ENCODE peak calls at places on chromosomes 6 and 20, in six cellular contexts. One of them, this sample, is unnamed.

GRCh38 chr6:155142163-155142901 is 121.5 kb upstream of the CLDN20 start:
- DNase-seq in GM12878: no peak
- DNase-seq in GM12891: no peak
- DNase-seq in K562: no peak
- DNase-seq in HepG2: no peak
- DNase-seq in H1: no peak
- DNase-seq in this sample: no peak

GRCh38 chr20:63492982-63493381 is 5.9 kb downstream of the EEF1A2 start:
- DNase-seq in K562: no peak
- DNase-seq in GM12878: no peak
- DNase-seq in HepG2: no peak
- DNase-seq in GM12891: no peak
- DNase-seq in H1: no peak
- DNase-seq in this sample: no peak

GRCh38 chr6:45949256-45949655 is 66.4 kb downstream of the CLIC5 start:
- DNase-seq in HepG2: no peak
- DNase-seq in K562: no peak
- DNase-seq in GM12878: no peak
- DNase-seq in GM12891: no peak
- DNase-seq in H1: no peak
- DNase-seq in this sample: no peak

GRCh38 chr6:107943626-107944439 is 14.2 kb downstream of the SEC63 start:
- DNase-seq in GM12878: no peak
- DNase-seq in HepG2: no peak
- DNase-seq in K562: peak; percentile 16
- DNase-seq in H1: no peak
- DNase-seq in GM12891: no peak
- DNase-seq in this sample: no peak

GRCh38 chr6:1524040-1524480 is 85.7 kb upstream of the FOXC1 start:
- DNase-seq in H1: peak; percentile 94
- DNase-seq in GM12891: peak; percentile 28
- DNase-seq in GM12878: no peak
- DNase-seq in K562: peak; percentile 76
- DNase-seq in HepG2: no peak
- DNase-seq in this sample: peak; percentile 28

GRCh38 chr20:36092424-36093024 is 62.0 kb upstream of the EPB41L1 start:
- DNase-seq in GM12878: no peak
- DNase-seq in H1: peak; percentile 61
- DNase-seq in GM12891: peak; percentile 39
- DNase-seq in HepG2: no peak
- DNase-seq in K562: peak; percentile 56
- DNase-seq in this sample: no peak

GRCh38 chr20:37759761-37760209 is 66.0 kb downstream of the CTNNBL1 start:
- DNase-seq in K562: no peak
- DNase-seq in GM12878: no peak
- DNase-seq in HepG2: no peak
- DNase-seq in GM12891: no peak
- DNase-seq in H1: no peak
- DNase-seq in this sample: no peak

GRCh38 chr6:131773284-131773950 is 34.4 kb upstream of the ENPP1 start:
- DNase-seq in GM12878: no peak
- DNase-seq in HepG2: no peak
- DNase-seq in H1: no peak
- DNase-seq in K562: no peak
- DNase-seq in GM12891: no peak
- DNase-seq in this sample: no peak

GRCh38 chr6:156555117-156555516 is 222.1 kb upstream of the ARID1B start:
- DNase-seq in K562: no peak
- DNase-seq in GM12878: no peak
- DNase-seq in GM12891: no peak
- DNase-seq in H1: no peak
- DNase-seq in HepG2: no peak
- DNase-seq in this sample: no peak

GRCh38 chr6:82374481-82374880 is 10.9 kb downstream of the TPBG start:
- DNase-seq in H1: no peak
- DNase-seq in K562: no peak
- DNase-seq in GM12878: no peak
- DNase-seq in GM12891: no peak
- DNase-seq in HepG2: no peak
- DNase-seq in this sample: no peak

GRCh38 chr6:154179443-154179842 is 140.4 kb downstream of the OPRM1 start:
- DNase-seq in GM12891: no peak
- DNase-seq in HepG2: no peak
- DNase-seq in GM12878: no peak
- DNase-seq in K562: no peak
- DNase-seq in H1: no peak
- DNase-seq in this sample: no peak

GRCh38 chr6:156378853-156379252 is 398.3 kb upstream of the ARID1B start:
- DNase-seq in K562: no peak
- DNase-seq in HepG2: no peak
- DNase-seq in GM12891: no peak
- DNase-seq in H1: no peak
- DNase-seq in GM12878: no peak
- DNase-seq in this sample: no peak

GRCh38 chr20:1212607-1213396 is 9.5 kb downstream of the C20orf202 start:
- DNase-seq in HepG2: peak; percentile 80
- DNase-seq in GM12878: no peak
- DNase-seq in K562: peak; percentile 89
- DNase-seq in H1: peak; percentile 77
- DNase-seq in GM12891: peak; percentile 30
- DNase-seq in this sample: peak; percentile 31

GRCh38 chr6:84361372-84362179 is 134.1 kb upstream of the CEP162 start:
- DNase-seq in GM12878: no peak
- DNase-seq in H1: no peak
- DNase-seq in HepG2: no peak
- DNase-seq in GM12891: no peak
- DNase-seq in K562: no peak
- DNase-seq in this sample: no peak

GRCh38 chr6:48135352-48136084 is 24.5 kb upstream of the PTCHD4 start:
- DNase-seq in GM12891: no peak
- DNase-seq in K562: no peak
- DNase-seq in GM12878: no peak
- DNase-seq in H1: no peak
- DNase-seq in HepG2: no peak
- DNase-seq in this sample: no peak

GRCh38 chr6:15160812-15161211 is 85.1 kb upstream of the JARID2 start:
- DNase-seq in GM12891: no peak
- DNase-seq in GM12878: no peak
- DNase-seq in H1: no peak
- DNase-seq in K562: no peak
- DNase-seq in HepG2: no peak
- DNase-seq in this sample: no peak

GRCh38 chr20:47175501-47175900 is 181.0 kb downstream of the ZMYND8 start:
- DNase-seq in GM12878: no peak
- DNase-seq in HepG2: no peak
- DNase-seq in K562: no peak
- DNase-seq in GM12891: no peak
- DNase-seq in H1: no peak
- DNase-seq in this sample: no peak

GRCh38 chr6:134734312-134734869 is 215.5 kb downstream of the ALDH8A1 start:
- DNase-seq in GM12891: no peak
- DNase-seq in HepG2: peak; percentile 5
- DNase-seq in K562: no peak
- DNase-seq in H1: no peak
- DNase-seq in GM12878: no peak
- DNase-seq in this sample: no peak

GRCh38 chr6:3748726-3749389 is 2.7 kb downstream of the PXDC1 start:
- DNase-seq in GM12891: no peak
- DNase-seq in K562: no peak
- DNase-seq in H1: no peak
- DNase-seq in HepG2: no peak
- DNase-seq in GM12878: no peak
- DNase-seq in this sample: no peak

GRCh38 chr6:89310929-89311328 is 4.2 kb downstream of the GABRR2 start:
- DNase-seq in GM12878: no peak
- DNase-seq in K562: no peak
- DNase-seq in H1: no peak
- DNase-seq in HepG2: no peak
- DNase-seq in GM12891: no peak
- DNase-seq in this sample: no peak

GRCh38 chr6:138176652-138177232 is 15.0 kb downstream of the ARFGEF3 start:
- DNase-seq in GM12878: no peak
- DNase-seq in GM12891: no peak
- DNase-seq in H1: no peak
- DNase-seq in HepG2: no peak
- DNase-seq in K562: no peak
- DNase-seq in this sample: no peak

GRCh38 chr6:148311849-148312669 is 30.6 kb upstream of the SASH1 start:
- DNase-seq in K562: no peak
- DNase-seq in GM12891: no peak
- DNase-seq in GM12878: no peak
- DNase-seq in H1: no peak
- DNase-seq in HepG2: no peak
- DNase-seq in this sample: no peak

GRCh38 chr6:130697661-130698535 is 129.3 kb upstream of the SMLR1 start:
- DNase-seq in GM12878: peak; percentile 28
- DNase-seq in HepG2: peak; percentile 30
- DNase-seq in H1: peak; percentile 68
- DNase-seq in K562: peak; percentile 19
- DNase-seq in GM12891: peak; percentile 30
- DNase-seq in this sample: peak; percentile 9

GRCh38 chr20:48750941-48751620 is 76.7 kb downstream of the PREX1 start:
- DNase-seq in K562: no peak
- DNase-seq in HepG2: no peak
- DNase-seq in H1: peak; percentile 80
- DNase-seq in GM12878: no peak
- DNase-seq in GM12891: no peak
- DNase-seq in this sample: no peak

GRCh38 chr20:51445591-51445990 is 96.9 kb downstream of the NFATC2 start:
- DNase-seq in HepG2: no peak
- DNase-seq in K562: no peak
- DNase-seq in GM12878: no peak
- DNase-seq in H1: no peak
- DNase-seq in GM12891: no peak
- DNase-seq in this sample: no peak

GRCh38 chr20:51440589-51440988 is 101.9 kb downstream of the NFATC2 start:
- DNase-seq in H1: no peak
- DNase-seq in K562: no peak
- DNase-seq in GM12878: no peak
- DNase-seq in HepG2: no peak
- DNase-seq in GM12891: peak; percentile 35
- DNase-seq in this sample: peak; percentile 40

GRCh38 chr20:51444922-51445438 is 97.5 kb downstream of the NFATC2 start:
- DNase-seq in GM12891: no peak
- DNase-seq in HepG2: no peak
- DNase-seq in H1: no peak
- DNase-seq in K562: no peak
- DNase-seq in GM12878: no peak
- DNase-seq in this sample: no peak

GRCh38 chr20:51444472-51444871 is 98.0 kb downstream of the NFATC2 start:
- DNase-seq in HepG2: no peak
- DNase-seq in GM12878: no peak
- DNase-seq in H1: no peak
- DNase-seq in GM12891: no peak
- DNase-seq in K562: no peak
- DNase-seq in this sample: no peak

GRCh38 chr20:51442602-51443001 is 99.9 kb downstream of the NFATC2 start:
- DNase-seq in K562: no peak
- DNase-seq in GM12878: no peak
- DNase-seq in H1: no peak
- DNase-seq in GM12891: no peak
- DNase-seq in HepG2: no peak
- DNase-seq in this sample: no peak
- TF ChIP-seq POLR2A in K562: no peak
- TF ChIP-seq POLR2A in GM12878: no peak
- TF ChIP-seq POLR2A in H1: no peak
- TF ChIP-seq POLR2A in GM12891: no peak
- TF ChIP-seq POLR2A in HepG2: no peak
- TF ChIP-seq POLR2A in this sample: no peak

GRCh38 chr6:22221211-22221610 is 75.6 kb downstream of the PRL start:
- DNase-seq in K562: no peak
- DNase-seq in H1: no peak
- DNase-seq in GM12878: no peak
- DNase-seq in HepG2: no peak
- DNase-seq in GM12891: no peak
- DNase-seq in this sample: no peak
- TF ChIP-seq TAF1 in K562: no peak
- TF ChIP-seq TAF1 in H1: no peak
- TF ChIP-seq TAF1 in GM12878: no peak
- TF ChIP-seq TAF1 in HepG2: no peak
- TF ChIP-seq TAF1 in GM12891: no peak
- TF ChIP-seq TAF1 in this sample: no peak

GRCh38 chr6:44071670-44072451 is 55.4 kb downstream of the MRPL14 start:
- DNase-seq in GM12878: no peak
- DNase-seq in K562: peak; percentile 54
- DNase-seq in H1: no peak
- DNase-seq in HepG2: no peak
- DNase-seq in GM12891: no peak
- DNase-seq in this sample: no peak

GRCh38 chr6:44072452-44072958 is 54.7 kb downstream of the MRPL14 start:
- DNase-seq in K562: no peak
- DNase-seq in GM12891: no peak
- DNase-seq in GM12878: no peak
- DNase-seq in H1: no peak
- DNase-seq in HepG2: no peak
- DNase-seq in this sample: no peak

GRCh38 chr6:44074383-44075136 is 52.7 kb downstream of the MRPL14 start:
- DNase-seq in H1: peak; percentile 81
- DNase-seq in K562: peak; percentile 94
- DNase-seq in GM12891: peak; percentile 82
- DNase-seq in HepG2: peak; percentile 78
- DNase-seq in GM12878: peak; percentile 75
- DNase-seq in this sample: peak; percentile 82

GRCh38 chr6:44073612-44074382 is 53.5 kb downstream of the MRPL14 start:
- DNase-seq in K562: peak; percentile 61
- DNase-seq in H1: peak; percentile 74
- DNase-seq in HepG2: no peak
- DNase-seq in GM12891: no peak
- DNase-seq in GM12878: no peak
- DNase-seq in this sample: no peak

DNA sequence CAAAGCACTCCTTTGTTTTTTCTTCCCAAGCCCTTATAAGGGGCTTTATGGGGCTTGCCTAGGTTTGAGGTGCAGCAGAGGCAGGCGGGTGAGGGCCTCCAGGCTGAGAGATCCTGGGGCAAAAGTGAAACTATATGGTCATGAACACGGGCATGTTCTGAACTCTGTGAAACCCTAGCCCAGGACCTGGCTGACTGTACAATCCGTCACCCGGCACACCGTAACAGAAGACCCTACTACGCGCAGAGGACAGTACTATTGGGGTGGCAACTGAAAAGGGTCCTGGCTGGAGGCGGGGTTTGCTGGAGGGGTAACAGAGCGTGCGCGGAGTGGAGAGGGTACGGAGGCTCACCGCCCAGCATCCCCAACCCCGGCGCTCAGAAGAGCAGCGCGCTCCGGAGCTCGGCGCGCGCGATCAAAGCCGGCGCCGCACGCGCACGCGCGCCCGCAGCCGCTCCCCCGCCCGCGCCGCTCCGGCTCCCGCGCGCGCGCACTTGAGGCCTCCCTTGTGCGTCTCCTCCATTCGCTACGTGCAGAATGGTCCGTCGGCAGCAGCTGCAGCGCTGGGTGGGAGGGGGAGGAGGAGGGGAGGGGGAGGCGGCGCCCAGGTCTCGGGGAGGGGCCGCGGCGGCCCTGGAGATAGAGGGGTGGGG is 54.2 kb downstream of the MRPL14 start:
- DNase-seq in HepG2: peak; percentile 82
- DNase-seq in GM12878: no peak
- DNase-seq in K562: peak; percentile 97
- DNase-seq in GM12891: peak; percentile 85
- DNase-seq in H1: peak; percentile 84
- DNase-seq in this sample: peak; percentile 87
- TF ChIP-seq POLR2A in HepG2: no peak
- TF ChIP-seq POLR2A in GM12878: peak; percentile 76
- TF ChIP-seq POLR2A in K562: peak; percentile 74
- TF ChIP-seq POLR2A in GM12891: peak; percentile 54
- TF ChIP-seq POLR2A in H1: no peak
- TF ChIP-seq POLR2A in this sample: peak; percentile 63

GRCh38 chr6:53795254-53795701 is 473 bp downstream of the LRRC1 start:
- DNase-seq in GM12878: no peak
- DNase-seq in HepG2: no peak
- DNase-seq in GM12891: no peak
- DNase-seq in K562: no peak
- DNase-seq in H1: no peak
- DNase-seq in this sample: no peak
- TF ChIP-seq TAF1 in GM12878: no peak
- TF ChIP-seq TAF1 in HepG2: no peak
- TF ChIP-seq TAF1 in GM12891: no peak
- TF ChIP-seq TAF1 in K562: no peak
- TF ChIP-seq TAF1 in H1: no peak
- TF ChIP-seq TAF1 in this sample: no peak

This sample was measured in GM12892.